ENCODE peak calls at places on chromosome 15, in ten cellular contexts. Y is GM12878, B is right atrium auricular region, Q is stomach, O is neural progenitor cell, U is tibial artery, W is uterus, I is esophagus squamous epithelium, S is keratinocyte, N is lower lobe of right lung. R is an unnamed sample.

GRCh38 chr15:37019479-37020433 is 80.6 kb downstream of the MEIS2 start:
- DNase-seq in Y (no peak), B (no peak), Q (peak; percentile 31), O (no peak), U (no peak), W (no peak), I (no peak), S (no peak), N (no peak), R (no peak)

GRCh38 chr15:74752486-74753395 is 4.1 kb downstream of the CYP1A2 start:
- DNase-seq in Y (no peak), B (no peak), Q (no peak), O (no peak), U (no peak), W (no peak), I (no peak), S (peak; percentile 21), N (no peak), R (no peak)

GRCh38 chr15:88656760-88657221 is 18.0 kb downstream of the ISG20 start:
- DNase-seq in Y (peak; percentile 56), B (peak; percentile 52), Q (peak; percentile 41), O (no peak), U (peak; percentile 63), W (no peak), I (no peak), S (no peak), N (no peak), R (no peak)

GRCh38 chr15:94234300-94234699 is 2.9 kb downstream of the MCTP2 start:
- DNase-seq in Y (no peak), B (no peak), Q (no peak), O (no peak), U (no peak), W (no peak), I (no peak), S (no peak), N (no peak), R (peak; percentile 67)

GRCh38 chr15:29674661-29675533 is 147.4 kb downstream of the TJP1 start:
- DNase-seq in Y (no peak), B (no peak), Q (peak; percentile 85), O (peak; percentile 94), U (no peak), W (peak; percentile 29), I (no peak), S (no peak), N (peak; percentile 71), R (peak; percentile 88)

GRCh38 chr15:89492111-89492641 is 4.2 kb downstream of the RHCG start:
- DNase-seq in Y (no peak), B (no peak), Q (no peak), O (peak; percentile 73), U (peak; percentile 45), W (no peak), I (no peak), S (no peak), N (no peak), R (no peak)

GRCh38 chr15:28267727-28268126 is 54.3 kb downstream of the HERC2 start:
- DNase-seq in Y (no peak), B (no peak), Q (no peak), O (no peak), U (no peak), W (no peak), I (no peak), S (no peak), N (no peak), R (no peak)

GRCh38 chr15:43184407-43185160 is 619 bp upstream of the CCNDBP1 start:
- DNase-seq in Y (no peak), B (no peak), Q (no peak), O (no peak), U (no peak), W (no peak), I (no peak), S (no peak), N (no peak), R (no peak)

GRCh38 chr15:25508369-25509002 is 69.7 kb upstream of the UBE3A start:
- DNase-seq in Y (no peak), B (no peak), Q (no peak), O (peak; percentile 68), U (no peak), W (no peak), I (no peak), S (no peak), N (no peak), R (no peak)

GRCh38 chr15:68641376-68641775 is 62.6 kb downstream of the CORO2B start:
- DNase-seq in Y (no peak), B (no peak), Q (no peak), O (no peak), U (peak; percentile 50), W (no peak), I (no peak), S (no peak), N (no peak), R (peak; percentile 27)

GRCh38 chr15:25179673-25180511 is 225.1 kb downstream of the SNRPN start:
- DNase-seq in Y (no peak), B (peak; percentile 26), Q (peak; percentile 20), O (no peak), U (peak; percentile 20), W (peak; percentile 3), I (no peak), S (no peak), N (peak; percentile 24), R (peak; percentile 44)

GRCh38 chr15:75663931-75664421 is 16.3 kb downstream of the SNX33 start:
- DNase-seq in Y (no peak), B (no peak), Q (peak; percentile 68), O (no peak), U (no peak), W (no peak), I (no peak), S (no peak), N (no peak), R (no peak)

GRCh38 chr15:38996111-38996541 is 431.5 kb upstream of the RASGRP1 start:
- DNase-seq in Y (no peak), B (no peak), Q (no peak), O (no peak), U (no peak), W (no peak), I (no peak), S (peak; percentile 4), N (no peak), R (no peak)

GRCh38 chr15:38688761-38689160 is 124.1 kb upstream of the RASGRP1 start:
- DNase-seq in Y (no peak), B (no peak), Q (no peak), O (no peak), U (no peak), W (no peak), I (no peak), S (no peak), N (no peak), R (no peak)

GRCh38 chr15:92361321-92362090 is 32.2 kb upstream of the ST8SIA2 start:
- DNase-seq in Y (no peak), B (no peak), Q (no peak), O (no peak), U (no peak), W (no peak), I (no peak), S (no peak), N (no peak), R (no peak)

GRCh38 chr15:57550640-57551039 is 41.1 kb upstream of the MYZAP start:
- DNase-seq in Y (no peak), B (peak; percentile 80), Q (peak; percentile 96), O (no peak), U (no peak), W (peak; percentile 62), I (no peak), S (no peak), N (peak; percentile 85), R (peak; percentile 83)

DNA sequence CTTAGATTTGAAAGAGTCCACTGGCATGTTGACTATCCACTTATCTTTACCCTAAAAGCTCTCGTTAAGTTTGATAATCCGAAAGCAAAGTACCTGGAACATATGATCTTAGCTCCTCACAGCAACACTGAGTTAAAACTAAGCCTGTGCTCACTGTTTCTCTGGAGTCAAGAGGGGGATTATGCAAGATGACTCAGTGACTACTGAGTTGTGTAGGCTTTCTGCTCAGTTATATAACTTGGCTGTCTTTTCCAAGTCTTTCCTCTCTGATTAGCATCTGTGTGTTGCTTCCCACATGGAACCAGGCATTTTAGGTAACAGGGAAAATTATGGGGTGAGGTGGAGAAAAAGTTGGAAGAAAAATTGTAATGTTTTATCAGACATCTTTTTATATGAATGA is 31.2 kb upstream of the MYO5C start:
- DNase-seq in Y (no peak), B (no peak), Q (no peak), O (no peak), U (no peak), W (no peak), I (no peak), S (no peak), N (no peak), R (no peak)
- H3K36me3 ChIP-seq in Y (peaks cover 10% of the 10 kb centered on the region), B (peaks cover 32% of the 10 kb centered on the region), Q (peaks cover 53% of the 10 kb centered on the region), O (no peaks in the 10 kb centered on the region), U (peaks cover 44% of the 10 kb centered on the region), W (no peaks in the 10 kb centered on the region), I (no peaks in the 10 kb centered on the region), S (peaks cover 23% of the 10 kb centered on the region), N (peaks cover 29% of the 10 kb centered on the region), R (peaks cover 40% of the 10 kb centered on the region)

GRCh38 chr15:65355983-65356353 is 21.8 kb downstream of the IGDCC3 start:
- DNase-seq in Y (no peak), B (no peak), Q (no peak), O (peak; percentile 81), U (no peak), W (no peak), I (no peak), S (no peak), N (no peak), R (no peak)
- H3K27ac ChIP-seq in Y (no peak overlapping the region), B (no peak overlapping the region), Q (no peak overlapping the region), O (peak overlapping the region; percentile 97), U (no peak overlapping the region), W (no peak overlapping the region), I (no peak overlapping the region), S (no peak overlapping the region), N (no peak overlapping the region), R (no peak overlapping the region)

DNA sequence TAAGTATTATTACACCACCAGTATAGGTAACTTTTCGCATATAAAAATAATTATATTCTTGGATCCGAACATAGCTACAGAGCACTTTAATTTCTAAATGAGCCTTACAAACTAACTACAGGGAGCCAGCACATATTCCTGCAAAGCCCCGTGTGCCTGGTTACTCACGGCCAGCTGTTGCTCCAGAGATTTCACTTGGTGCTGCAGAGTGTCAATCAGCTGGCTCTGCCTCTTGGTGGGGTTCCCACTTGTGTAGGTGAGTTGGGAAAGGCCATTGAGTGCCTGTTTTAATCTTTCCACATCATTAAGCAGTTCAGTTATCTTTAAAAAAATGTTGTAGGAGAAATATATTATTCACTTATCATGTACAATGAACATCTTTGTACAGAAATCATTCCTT is 98.9 kb downstream of the UACA start:
- DNase-seq in Y (no peak), B (no peak), Q (no peak), O (no peak), U (no peak), W (no peak), I (no peak), S (no peak), N (no peak), R (no peak)
- H3K36me3 ChIP-seq in Y (no peaks in the 10 kb centered on the region), B (peaks cover 28% of the 10 kb centered on the region), Q (peaks cover 53% of the 10 kb centered on the region), O (peaks cover 16% of the 10 kb centered on the region), U (peaks cover 43% of the 10 kb centered on the region), W (no peaks in the 10 kb centered on the region), I (no peaks in the 10 kb centered on the region), S (peaks cover 7% of the 10 kb centered on the region), N (peaks cover 21% of the 10 kb centered on the region), R (peaks cover 21% of the 10 kb centered on the region)

DNA sequence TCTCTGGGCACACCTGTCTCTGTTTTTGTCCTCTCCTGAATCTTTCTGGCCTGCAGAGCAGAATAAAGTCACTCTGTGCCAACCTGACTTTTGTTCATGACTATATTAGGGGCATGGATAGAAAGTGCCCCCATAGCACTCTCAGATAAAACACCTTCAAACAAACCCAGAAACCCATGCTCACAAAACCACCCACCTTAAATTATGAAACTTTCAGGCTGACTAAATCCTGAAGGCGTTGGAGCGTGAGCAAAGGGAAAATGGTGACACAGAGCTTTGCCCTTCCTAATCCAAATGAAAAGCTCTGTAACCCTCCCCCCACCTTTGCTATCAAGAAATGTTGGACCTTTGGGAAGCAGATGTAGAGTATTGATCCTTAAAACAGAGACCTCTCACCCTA is 138.9 kb downstream of the IGF1R start:
- DNase-seq in Y (no peak), B (no peak), Q (no peak), O (no peak), U (no peak), W (no peak), I (no peak), S (no peak), N (no peak), R (no peak)
- H3K27ac ChIP-seq in Y (no peak overlapping the region), B (peak overlapping the region; percentile 69), Q (peak overlapping the region; percentile 51), O (no peak overlapping the region), U (no peak overlapping the region), W (no peak overlapping the region), I (no peak overlapping the region), S (no peak overlapping the region), N (no peak overlapping the region), R (no peak overlapping the region)